ENCODE peak calls at places on chromosomes 2 and 18, in four cellular contexts. L is GM23248, M is pancreas, Y is MM.1S. F is an unnamed sample. For H3K4me1, the result is how much of the 10 kb centered on the place peaks cover.

GRCh38 chr2:106990307-106990706 is 104.3 kb upstream of the ST6GAL2 start:
- DNase-seq in M (no peak), L (peak), Y (no peak), F (no peak)

GRCh38 chr2:218517434-218518206 is 50.5 kb downstream of the USP37 start:
- DNase-seq in M (no peak), L (peak), Y (peak), F (no peak)

GRCh38 chr18:42264467-42264866 is 309.4 kb downstream of the PIK3C3 start:
- DNase-seq in Y (no peak), L (no peak), M (no peak), F (no peak)

GRCh38 chr2:12091201-12091806 is 344.9 kb downstream of the LPIN1 start:
- DNase-seq in L (peak), M (no peak), Y (no peak), F (no peak)

GRCh38 chr2:54416938-54417337 is 39.2 kb upstream of the SPTBN1 start:
- DNase-seq in Y (no peak), M (no peak), L (no peak), F (no peak)

GRCh38 chr2:121790276-121790956 is 35.0 kb downstream of the TSN start:
- DNase-seq in M (no peak), L (peak), Y (no peak), F (no peak)

GRCh38 chr2:133326651-133327397 is 241.4 kb downstream of the NCKAP5 start:
- DNase-seq in Y (no peak), M (no peak), L (no peak), F (no peak)

GRCh38 chr2:126891681-126892500 is 6.8 kb upstream of the TEX51 start:
- DNase-seq in M (peak), L (no peak), Y (no peak), F (no peak)

GRCh38 chr18:21335927-21336488 is 94.0 kb downstream of the GREB1L start:
- DNase-seq in L (no peak), M (no peak), Y (no peak), F (no peak)

GRCh38 chr2:40321822-40322221 is 130.1 kb downstream of the SLC8A1 start:
- DNase-seq in L (no peak), Y (no peak), M (no peak), F (no peak)

GRCh38 chr2:10811552-10811951 is 1.0 kb downstream of the PDIA6 start:
- DNase-seq in L (no peak), Y (no peak), M (no peak), F (no peak)

GRCh38 chr2:150513647-150514046 is 26.2 kb upstream of the RND3 start:
- DNase-seq in L (peak), Y (no peak), M (no peak), F (no peak)

GRCh38 chr2:198054299-198054698 is 249.9 kb downstream of the PLCL1 start:
- DNase-seq in M (no peak), L (peak), Y (peak), F (no peak)

GRCh38 chr18:5879479-5879882 is 15.8 kb downstream of the TMEM200C start:
- DNase-seq in Y (no peak), L (peak), M (no peak), F (no peak)

GRCh38 chr2:127695491-127696472 is 5.5 kb upstream of the SFT2D3 start:
- DNase-seq in M (peak), Y (no peak), L (peak), F (peak)

GRCh38 chr2:161044095-161044874 is 115.9 kb upstream of the TANK start:
- DNase-seq in L (peak), M (no peak), Y (no peak), F (no peak)

GRCh38 chr2:8850845-8851244 is 13.4 kb upstream of the KIDINS220 start:
- DNase-seq in Y (no peak), M (no peak), L (no peak), F (no peak)

GRCh38 chr2:85920810-85921545 is 32.2 kb upstream of the ST3GAL5 start:
- DNase-seq in M (no peak), Y (no peak), L (peak), F (peak)

GRCh38 chr2:58842501-58843144 is 601.5 kb upstream of the FANCL start:
- DNase-seq in Y (no peak), M (no peak), L (no peak), F (no peak)

GRCh38 chr2:5060956-5061355 is 631.2 kb upstream of the SOX11 start:
- DNase-seq in Y (no peak), M (no peak), L (no peak), F (no peak)

GRCh38 chr2:84924173-84925106 is 19.0 kb downstream of the TMSB10 start:
- DNase-seq in L (peak), M (no peak), Y (peak), F (peak)

GRCh38 chr2:3041841-3042600 is 335.6 kb downstream of the EIPR1 start:
- DNase-seq in Y (no peak), L (no peak), M (peak), F (peak)

GRCh38 chr2:100238471-100238870 is 83.8 kb downstream of the LONRF2 start:
- DNase-seq in L (no peak), Y (no peak), M (no peak), F (no peak)

GRCh38 chr2:69743847-69744264 is 1.9 kb downstream of the ANXA4 start:
- DNase-seq in L (no peak), Y (no peak), M (peak), F (no peak)

GRCh38 chr2:108449410-108450200 is 599 bp downstream of the GCC2 start:
- DNase-seq in M (no peak), Y (peak), L (peak), F (no peak)

GRCh38 chr2:20557226-20557625 is 93.7 kb downstream of the HS1BP3 start:
- DNase-seq in L (no peak), M (no peak), Y (no peak), F (no peak)

GRCh38 chr2:28997237-28997846 is 16.2 kb downstream of the TOGARAM2 start:
- DNase-seq in L (peak), Y (no peak), M (no peak), F (no peak)

GRCh38 chr18:77051581-77052296 is 80.8 kb downstream of the MBP start:
- DNase-seq in Y (no peak), L (no peak), M (no peak), F (no peak)

GRCh38 chr2:185388226-185388625 is 350.4 kb upstream of the FSIP2 start:
- DNase-seq in Y (no peak), L (no peak), M (no peak), F (no peak)

GRCh38 chr2:54903736-54904554 is 146.3 kb downstream of the RTN4 start:
- DNase-seq in Y (no peak), L (peak), M (no peak), F (no peak)

GRCh38 chr2:100067796-100068195 is 74.6 kb downstream of the AFF3 start:
- DNase-seq in Y (no peak), L (no peak), M (peak), F (no peak)

DNA sequence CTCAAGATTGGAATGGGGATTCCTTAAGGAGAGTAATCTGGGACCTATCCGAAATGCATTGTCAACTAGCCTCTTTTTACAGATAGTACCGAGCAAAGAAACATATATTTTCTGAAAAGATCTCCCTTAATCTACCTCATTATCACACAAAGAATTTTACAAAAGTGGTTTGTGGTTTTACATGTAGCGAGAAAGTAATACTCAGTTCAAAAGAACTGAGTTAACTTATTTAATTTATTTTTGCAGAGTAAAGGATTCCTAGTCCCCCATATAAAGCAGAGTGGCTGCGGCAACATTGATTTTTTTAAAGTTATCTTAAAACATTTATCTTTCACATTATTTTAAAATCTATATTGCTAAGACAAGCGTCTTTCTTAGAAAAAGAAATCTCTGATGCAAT is 15.9 kb upstream of the SOS1 start:
- DNase-seq in L (no peak), Y (no peak), M (no peak), F (no peak)
- H3K4me1 ChIP-seq in L (under half), Y (under half), M (under half), F (under half)

GRCh38 chr2:46171996-46172546 is 125.1 kb upstream of the EPAS1 start:
- DNase-seq in M (no peak), L (no peak), Y (no peak), F (no peak)

GRCh38 chr2:46171441-46171953 is 125.7 kb upstream of the EPAS1 start:
- DNase-seq in Y (no peak), L (peak), M (no peak), F (no peak)

GRCh38 chr2:46170011-46170410 is 127.2 kb upstream of the EPAS1 start:
- DNase-seq in M (no peak), Y (no peak), L (no peak), F (no peak)

GRCh38 chr2:46169452-46169851 is 127.8 kb upstream of the EPAS1 start:
- DNase-seq in Y (no peak), L (no peak), M (no peak), F (no peak)

DNA sequence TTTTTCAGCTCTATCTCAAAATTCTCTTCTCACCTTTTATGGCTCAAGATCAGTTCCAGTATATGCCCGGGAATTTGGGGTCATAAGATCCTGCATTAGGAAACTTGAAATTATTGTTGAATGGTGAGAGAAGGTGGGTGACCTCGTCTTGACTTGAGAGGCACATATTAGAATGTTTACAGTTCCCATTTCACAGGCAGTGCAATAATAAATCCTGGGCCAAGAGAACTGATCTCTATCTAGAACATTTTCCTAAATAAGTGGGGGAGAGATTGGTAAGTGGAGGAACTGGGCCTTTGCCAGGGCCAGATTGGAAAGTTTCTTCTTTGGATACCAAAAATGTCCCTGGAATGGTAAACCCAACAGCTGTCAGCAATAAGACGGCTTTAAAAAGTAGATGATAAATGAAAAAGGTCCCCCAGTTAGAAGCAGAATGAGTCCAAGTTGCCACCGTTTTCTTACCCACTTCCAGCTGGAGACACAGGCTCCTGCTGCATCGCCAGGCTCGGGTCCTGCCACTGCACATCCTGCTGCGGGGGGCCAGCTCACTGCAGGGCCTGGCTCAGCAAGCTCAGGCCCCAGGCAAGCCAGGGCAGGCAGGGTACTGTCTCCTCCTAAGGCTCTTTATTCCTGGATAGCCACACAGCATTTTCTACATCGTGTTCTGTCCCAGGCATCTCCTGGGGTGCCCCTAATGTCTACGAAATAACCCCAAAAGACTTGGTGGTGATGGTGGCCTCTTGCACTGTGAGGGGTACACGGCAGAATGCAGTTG is 126.4 kb upstream of the EPAS1 start:
- DNase-seq in L (no peak), Y (no peak), M (no peak), F (no peak)
- H3K4me1 ChIP-seq in L (under half), Y (under half), M (under half), F (under half)

GRCh38 chr2:144517825-144518699 is 1.9 kb downstream of the ZEB2 start:
- DNase-seq in Y (no peak), L (peak), M (no peak), F (no peak)

GRCh38 chr2:144519597-144519933 is 354 bp downstream of the ZEB2 start:
- DNase-seq in L (no peak), M (no peak), Y (no peak), F (no peak)

GRCh38 chr2:144519934-144520717 is at the start of gene ZEB2:
- DNase-seq in M (no peak), L (peak), Y (no peak), F (peak)

GRCh38 chr2:144516981-144517824 is 2.7 kb downstream of the ZEB2 start:
- DNase-seq in L (peak), M (no peak), Y (peak), F (peak)

GRCh38 chr2:144518744-144519596 is 949 bp downstream of the ZEB2 start:
- DNase-seq in Y (peak), L (peak), M (no peak), F (no peak)
- H3K4me1 ChIP-seq in Y (under half), L (under half), M (under half), F (under half)

GRCh38 chr18:37637451-37637850 is 71.9 kb upstream of the CELF4 start:
- DNase-seq in M (no peak), Y (no peak), L (no peak), F (no peak)
- H3K4me1 ChIP-seq in M (under half), Y (under half), L (under half), F (under half)

GRCh38 chr2:207255565-207255964 is 89.8 kb upstream of the KLF7 start:
- DNase-seq in L (peak), Y (no peak), M (no peak), F (no peak)
- H3K4me1 ChIP-seq in L (half or more), Y (under half), M (under half), F (under half)

GRCh38 chr2:181395871-181396574 is 61.2 kb upstream of the ITGA4 start:
- DNase-seq in L (no peak), M (no peak), Y (no peak), F (no peak)
- H3K4me1 ChIP-seq in L (under half), M (under half), Y (under half), F (under half)

GRCh38 chr2:137769406-137769805 is 194.9 kb upstream of the HNMT start:
- DNase-seq in M (no peak), Y (no peak), L (no peak), F (no peak)

GRCh38 chr2:137772451-137772850 is 191.8 kb upstream of the HNMT start:
- DNase-seq in M (no peak), Y (no peak), L (no peak), F (no peak)

GRCh38 chr2:137771064-137771463 is 193.2 kb upstream of the HNMT start:
- DNase-seq in L (no peak), M (no peak), Y (no peak), F (no peak)

GRCh38 chr2:137775529-137775928 is 188.7 kb upstream of the HNMT start:
- DNase-seq in Y (no peak), L (no peak), M (no peak), F (no peak)

GRCh38 chr2:137770161-137770560 is 194.1 kb upstream of the HNMT start:
- DNase-seq in L (no peak), M (no peak), Y (no peak), F (no peak)
- H3K4me1 ChIP-seq in L (under half), M (under half), Y (under half), F (under half)

F was measured in heart right ventricle.